ENCODE peak calls at places on chromosomes 16 and 17, in four cellular contexts. C, X, W and V are unnamed samples.

GRCh38 chr17:4739122-4740024 is at the start of the genes CXCL16 and ZMYND15:
- DNase-seq in C (peak; percentile 49), X (peak; percentile 71), W (peak; percentile 64), V (peak; percentile 13)

GRCh38 chr17:78151514-78152008 is 5.4 kb downstream of the C17orf99 start:
- DNase-seq in C (peak; percentile 59), X (no peak), W (no peak), V (no peak)

GRCh38 chr17:11278984-11279270 is 37.9 kb downstream of the SHISA6 start:
- DNase-seq in C (no peak), X (no peak), W (no peak), V (no peak)

GRCh38 chr16:72673118-72673517 is 374.8 kb downstream of the ZFHX3 start:
- DNase-seq in C (no peak), X (no peak), W (no peak), V (no peak)

GRCh38 chr16:57999366-57999970 is 1.0 kb downstream of the ZNF319 start:
- DNase-seq in C (no peak), X (peak; percentile 23), W (no peak), V (no peak)

GRCh38 chr17:16379654-16380053 is 1.2 kb upstream of the UBB start:
- DNase-seq in C (no peak), X (no peak), W (no peak), V (no peak)

GRCh38 chr17:1001640-1002411 is 4.9 kb downstream of the TIMM22 start:
- DNase-seq in C (peak; percentile 60), X (no peak), W (no peak), V (no peak)

GRCh38 chr17:40316571-40317344 is 7.8 kb downstream of the RARA start:
- DNase-seq in C (peak; percentile 81), X (peak; percentile 17), W (peak; percentile 87), V (peak; percentile 28)

GRCh38 chr16:29029168-29029994 is 44.5 kb downstream of the LAT start:
- DNase-seq in C (peak; percentile 94), X (peak; percentile 17), W (no peak), V (no peak)

GRCh38 chr16:10625595-10626357 is 45.4 kb upstream of the EMP2 start:
- DNase-seq in C (no peak), X (no peak), W (no peak), V (no peak)

GRCh38 chr17:45361451-45361850 is 44.6 kb upstream of the MAP3K14 start:
- DNase-seq in C (no peak), X (no peak), W (no peak), V (no peak)

GRCh38 chr17:77726549-77726957 is 231.9 kb upstream of the TNRC6C start:
- DNase-seq in C (no peak), X (no peak), W (no peak), V (no peak)

GRCh38 chr16:52547001-52547833 is at the start of gene TOX3:
- DNase-seq in C (no peak), X (no peak), W (no peak), V (peak; percentile 55)

GRCh38 chr16:14489460-14489859 is 140.6 kb downstream of the PARN start:
- DNase-seq in C (peak; percentile 37), X (no peak), W (peak; percentile 25), V (no peak)

GRCh38 chr16:26019885-26020284 is 328.1 kb downstream of the HS3ST4 start:
- DNase-seq in C (no peak), X (no peak), W (no peak), V (no peak)

GRCh38 chr16:78125112-78125844 is 25.8 kb downstream of the WWOX start:
- DNase-seq in C (no peak), X (no peak), W (no peak), V (no peak)

GRCh38 chr16:13229039-13229438 is 327.6 kb downstream of the SHISA9 start:
- DNase-seq in C (no peak), X (no peak), W (no peak), V (no peak)

GRCh38 chr16:69119536-69119935 is 12.9 kb downstream of the CHTF8 start:
- DNase-seq in C (no peak), X (no peak), W (no peak), V (no peak)

GRCh38 chr17:64032081-64032480 is 11.6 kb upstream of the ICAM2 start:
- DNase-seq in C (no peak), X (no peak), W (no peak), V (no peak)

GRCh38 chr17:80931421-80932265 is 60.0 kb upstream of the CHMP6 start:
- DNase-seq in C (peak; percentile 33), X (no peak), W (peak; percentile 18), V (no peak)

GRCh38 chr16:15032547-15033308 is 23.1 kb downstream of the NTAN1 start:
- DNase-seq in C (peak; percentile 65), X (no peak), W (no peak), V (no peak)

GRCh38 chr17:1030684-1031557 is 34.0 kb downstream of the TIMM22 start:
- DNase-seq in C (no peak), X (no peak), W (peak; percentile 65), V (no peak)

GRCh38 chr17:76726231-76726765 is at the start of gene JMJD6:
- DNase-seq in C (peak; percentile 98), X (peak; percentile 94), W (peak; percentile 98), V (peak; percentile 86)

GRCh38 chr16:62954144-62955032 is 918.1 kb upstream of the CDH8 start:
- DNase-seq in C (no peak), X (no peak), W (no peak), V (no peak)

GRCh38 chr16:4316732-4317461 is 1.0 kb downstream of the GLIS2 start:
- DNase-seq in C (no peak), X (no peak), W (peak; percentile 70), V (no peak)

GRCh38 chr16:47141773-47142468 is 1.8 kb downstream of the NETO2 start:
- DNase-seq in C (peak; percentile 87), X (peak; percentile 82), W (peak; percentile 76), V (peak; percentile 78)

GRCh38 chr16:47144559-47144877 is 773 bp upstream of the NETO2 start:
- DNase-seq in C (no peak), X (no peak), W (no peak), V (no peak)

GRCh38 chr16:47143677-47144558 is at the start of gene NETO2:
- DNase-seq in C (peak; percentile 68), X (peak; percentile 50), W (peak; percentile 59), V (peak; percentile 58)

GRCh38 chr16:47142469-47143328 is 1.0 kb downstream of the NETO2 start:
- DNase-seq in C (peak; percentile 50), X (peak; percentile 21), W (peak; percentile 35), V (no peak)

DNA sequence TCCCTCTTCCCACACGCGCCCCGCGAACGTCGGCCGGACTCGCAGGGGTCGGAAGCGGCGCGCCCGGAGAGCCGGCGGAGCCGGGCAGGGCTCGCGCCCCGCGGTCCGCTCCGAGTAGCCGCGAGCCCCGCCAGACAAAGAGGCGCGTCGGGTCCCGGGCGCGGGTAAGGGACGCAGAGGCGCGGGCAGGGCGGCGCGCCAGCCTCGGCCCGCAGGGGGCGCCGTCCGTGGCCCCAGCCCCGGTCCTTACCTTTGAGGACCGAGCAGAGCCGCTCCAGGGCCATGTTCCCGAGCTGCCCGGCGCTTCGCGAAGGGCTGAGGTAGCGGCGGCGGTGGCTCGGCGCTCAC is 442 bp downstream of the NETO2 start:
- DNase-seq in C (peak; percentile 80), X (peak; percentile 45), W (peak; percentile 59), V (peak; percentile 68)
- TF ChIP-seq CTCF in C (peak; percentile 61), X (peak; percentile 64), W (peak; percentile 58), V (peak; percentile 89)

DNA sequence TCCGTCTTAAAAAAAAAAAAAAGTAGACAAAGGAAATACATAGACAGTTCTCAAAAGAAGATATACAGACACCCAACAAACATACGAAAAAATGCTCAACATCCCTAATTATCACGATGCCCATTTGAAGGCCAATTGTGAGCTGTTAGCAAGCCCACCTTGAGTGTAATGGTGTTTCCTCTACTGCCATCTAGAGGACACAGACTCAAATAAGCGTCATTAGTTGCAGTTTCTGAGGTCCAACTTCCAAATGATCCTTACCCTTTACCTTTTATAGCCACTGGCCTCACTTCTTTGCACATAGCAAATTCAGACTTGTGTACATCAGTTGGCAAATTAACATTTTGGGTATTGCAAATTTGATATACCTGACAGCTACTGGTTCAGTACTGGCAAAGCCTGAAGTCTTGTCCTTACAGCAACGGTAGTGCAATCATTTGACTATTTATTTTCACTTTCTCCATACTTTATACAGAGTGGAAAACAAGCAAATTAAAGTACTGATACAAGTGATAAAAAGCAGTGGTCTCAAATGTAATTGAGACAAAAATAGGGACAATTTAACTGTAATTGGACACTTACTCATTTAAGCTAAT is 536.3 kb upstream of the EEF2KMT start:
- DNase-seq in C (peak; percentile 4), X (no peak), W (no peak), V (no peak)
- TF ChIP-seq CTCF in C (no peak), X (no peak), W (peak; percentile 21), V (peak; percentile 71)

GRCh38 chr17:7528842-7529241 is 20.0 kb upstream of the TNFSF12 start:
- DNase-seq in C (no peak), X (no peak), W (no peak), V (no peak)

GRCh38 chr17:7523033-7523432 is 25.8 kb upstream of the TNFSF12 start:
- DNase-seq in C (peak; percentile 22), X (peak; percentile 35), W (peak; percentile 43), V (peak; percentile 9)
- TF ChIP-seq CTCF in C (peak; percentile 43), X (peak; percentile 32), W (peak; percentile 43), V (peak; percentile 54)

GRCh38 chr17:73641779-73642580 is 2.3 kb downstream of the SDK2 start:
- DNase-seq in C (no peak), X (no peak), W (no peak), V (no peak)

GRCh38 chr17:73643846-73644144 is 450 bp downstream of the SDK2 start:
- DNase-seq in C (no peak), X (no peak), W (no peak), V (peak; percentile 48)

GRCh38 chr17:73642659-73643011 is 1.6 kb downstream of the SDK2 start:
- DNase-seq in C (no peak), X (no peak), W (no peak), V (no peak)

GRCh38 chr17:73644145-73645049 is at the start of gene SDK2:
- DNase-seq in C (peak; percentile 5), X (peak; percentile 39), W (no peak), V (peak; percentile 43)

GRCh38 chr17:73643012-73643845 is 1.0 kb downstream of the SDK2 start:
- DNase-seq in C (peak; percentile 6), X (peak; percentile 48), W (peak; percentile 56), V (peak; percentile 41)
- TF ChIP-seq CTCF in C (peak; percentile 16), X (no peak), W (no peak), V (peak; percentile 40)

GRCh38 chr17:35978346-35978745 is 3.0 kb downstream of the CCL16 start:
- DNase-seq in C (no peak), X (no peak), W (no peak), V (no peak)

GRCh38 chr17:35981246-35981645 is at the start of gene CCL16:
- DNase-seq in C (no peak), X (no peak), W (no peak), V (no peak)

GRCh38 chr17:35982409-35983191 is 1.3 kb upstream of the CCL16 start:
- DNase-seq in C (no peak), X (no peak), W (no peak), V (no peak)

GRCh38 chr17:35984140-35984539 is 2.4 kb downstream of the CCL14 start:
- DNase-seq in C (no peak), X (no peak), W (no peak), V (no peak)

GRCh38 chr17:35981908-35982330 is 622 bp upstream of the CCL16 start:
- DNase-seq in C (no peak), X (no peak), W (no peak), V (no peak)
- TF ChIP-seq CTCF in C (no peak), X (no peak), W (no peak), V (peak; percentile 30)